ENCODE peak calls at places on chromosomes 16 and 17, in ten cellular contexts. O, U, B, H, G, Z, Q, T, C and L are unnamed samples. For H3K4me1, the result is how much of the 10 kb centered on the place peaks cover.

GRCh38 chr17:43398724-43399595 is at the start of gene ARL4D:
- DNase-seq in T (peak), Q (peak), G (peak), C (peak), B (peak), H (peak), Z (no peak), O (peak), U (peak), L (no peak)

GRCh38 chr17:33291248-33292183 is 1.6 kb downstream of the ASIC2 start:
- DNase-seq in B (peak), Z (no peak), O (no peak), C (no peak), U (no peak), G (peak), Q (peak), T (peak), H (peak), L (no peak)

GRCh38 chr17:78619334-78619733 is 42.1 kb upstream of the DNAH17 start:
- DNase-seq in Q (no peak), Z (no peak), G (no peak), T (no peak), O (no peak), U (no peak), H (peak), C (no peak), B (no peak), L (no peak)

GRCh38 chr16:86251682-86252081 is 258.6 kb upstream of the FOXF1 start:
- DNase-seq in Q (no peak), G (peak), C (no peak), H (no peak), O (no peak), Z (no peak), U (no peak), T (no peak), B (no peak), L (no peak)

GRCh38 chr17:72119963-72120877 is 600 bp upstream of the SOX9 start:
- DNase-seq in B (peak), C (peak), Z (no peak), O (no peak), Q (no peak), G (peak), H (no peak), U (peak), T (peak), L (no peak)

GRCh38 chr17:83080641-83081560 is 1.5 kb downstream of the METRNL start:
- DNase-seq in C (no peak), G (peak), Q (no peak), O (peak), U (peak), Z (no peak), B (peak), H (peak), T (peak), L (no peak)

GRCh38 chr17:71023631-71024030 is 854.3 kb downstream of the KCNJ2 start:
- DNase-seq in T (no peak), U (peak), Q (no peak), O (no peak), Z (no peak), B (no peak), G (no peak), H (no peak), C (no peak), L (no peak)

GRCh38 chr16:19210175-19210924 is 42.3 kb downstream of the SYT17 start:
- DNase-seq in H (no peak), G (peak), Q (no peak), C (no peak), B (no peak), T (no peak), Z (no peak), O (no peak), U (no peak), L (no peak)

GRCh38 chr16:65832269-65832668 is 534.2 kb upstream of the CDH5 start:
- DNase-seq in Z (no peak), T (no peak), U (no peak), Q (no peak), C (no peak), G (no peak), O (no peak), H (no peak), B (no peak), L (no peak)

GRCh38 chr16:73483076-73483791 is 435.3 kb upstream of the ZFHX3 start:
- DNase-seq in C (no peak), G (no peak), B (no peak), Q (no peak), O (no peak), U (no peak), Z (no peak), H (no peak), T (no peak), L (no peak)

GRCh38 chr16:83913234-83913633 is 14.3 kb downstream of the MLYCD start:
- DNase-seq in T (no peak), B (no peak), U (peak), Z (no peak), G (no peak), C (no peak), O (no peak), H (no peak), Q (no peak), L (no peak)

GRCh38 chr16:29820730-29821662 is 734 bp downstream of the MVP start:
- DNase-seq in O (peak), U (peak), C (no peak), H (peak), T (peak), Q (no peak), G (no peak), B (peak), Z (no peak), L (no peak)
- TF ChIP-seq POLR2A in O (peak), U (no peak), C (no peak), H (no peak), T (peak), Q (no peak), G (no peak), B (peak), Z (no peak), L (no peak)

GRCh38 chr17:16272111-16272510 is 55.1 kb downstream of the PIGL start:
- DNase-seq in Q (no peak), B (no peak), T (no peak), G (no peak), C (no peak), H (no peak), Z (no peak), O (no peak), U (no peak), L (no peak)

GRCh38 chr17:16262201-16262600 is 45.2 kb downstream of the PIGL start:
- DNase-seq in Z (no peak), C (no peak), Q (no peak), T (no peak), U (no peak), O (no peak), B (no peak), G (no peak), H (no peak), L (no peak)

GRCh38 chr17:16269658-16270057 is 52.6 kb downstream of the PIGL start:
- DNase-seq in U (no peak), C (no peak), Q (no peak), T (no peak), G (peak), Z (no peak), H (no peak), O (no peak), B (no peak), L (no peak)

DNA sequence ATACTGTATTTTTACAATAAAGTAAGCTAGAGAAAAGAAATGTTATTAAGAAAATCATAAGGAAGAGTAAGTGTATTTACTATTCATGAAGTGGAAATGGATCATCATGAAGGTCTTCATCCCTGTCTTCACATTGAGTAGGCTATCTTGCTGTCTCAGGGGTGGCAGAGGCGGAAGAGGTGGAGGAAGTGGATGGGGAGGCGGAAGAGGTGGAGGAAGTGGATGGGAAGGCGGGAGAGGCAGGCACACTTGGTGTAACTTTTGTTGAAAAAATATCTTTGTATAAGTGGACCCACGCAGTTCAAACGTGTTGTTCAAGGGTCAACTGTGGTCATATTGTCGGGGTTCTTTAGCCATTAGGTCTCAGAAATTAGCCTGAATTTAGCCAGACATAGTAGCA is 50.2 kb downstream of the PIGL start:
- DNase-seq in O (no peak), Q (no peak), B (no peak), T (no peak), H (no peak), U (no peak), G (no peak), Z (no peak), C (no peak), L (no peak)
- H3K27ac ChIP-seq in O (no peak), Q (no peak), B (no peak), T (no peak), H (peak), U (no peak), G (no peak), Z (no peak), C (no peak), L (no peak)

GRCh38 chr16:60031751-60032150 is 1297.6 kb upstream of the GOT2 start:
- DNase-seq in T (no peak), O (no peak), U (no peak), G (no peak), C (no peak), B (no peak), Z (no peak), H (no peak), Q (no peak), L (no peak)

DNA sequence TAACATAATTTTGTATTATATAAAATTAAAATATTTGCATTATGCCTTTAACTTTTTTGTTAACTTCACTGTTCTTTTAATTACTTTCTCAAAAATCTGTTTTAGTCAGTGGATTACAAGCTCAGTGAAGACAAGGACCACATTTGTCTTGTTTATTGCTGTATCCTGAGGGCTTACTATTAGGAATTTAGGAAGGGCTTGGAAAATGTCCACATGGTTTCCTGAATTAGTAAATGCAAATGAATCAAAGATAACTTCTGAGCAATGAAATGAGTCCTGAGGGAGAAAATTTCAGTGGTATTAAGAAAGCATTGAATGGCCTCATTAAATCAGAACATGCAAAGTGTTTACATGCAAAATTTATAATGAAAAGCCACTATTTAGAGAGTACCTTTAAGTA is 1293.2 kb upstream of the GOT2 start:
- DNase-seq in U (no peak), T (no peak), B (no peak), H (no peak), Z (no peak), G (no peak), Q (no peak), C (no peak), O (no peak), L (no peak)
- H3K4me1 ChIP-seq in U (under half), T (under half), B (under half), H (under half), Z (under half), G (under half), Q (under half), C (under half), O (under half), L (under half)

GRCh38 chr17:27854163-27854562 is 39.0 kb downstream of the LYRM9 start:
- DNase-seq in Z (no peak), H (no peak), G (no peak), Q (no peak), U (no peak), C (no peak), T (no peak), B (no peak), O (no peak), L (no peak)
- TF ChIP-seq POLR2A in Z (no peak), H (no peak), G (no peak), Q (no peak), U (no peak), C (no peak), T (no peak), B (no peak), O (no peak), L (no peak)

DNA sequence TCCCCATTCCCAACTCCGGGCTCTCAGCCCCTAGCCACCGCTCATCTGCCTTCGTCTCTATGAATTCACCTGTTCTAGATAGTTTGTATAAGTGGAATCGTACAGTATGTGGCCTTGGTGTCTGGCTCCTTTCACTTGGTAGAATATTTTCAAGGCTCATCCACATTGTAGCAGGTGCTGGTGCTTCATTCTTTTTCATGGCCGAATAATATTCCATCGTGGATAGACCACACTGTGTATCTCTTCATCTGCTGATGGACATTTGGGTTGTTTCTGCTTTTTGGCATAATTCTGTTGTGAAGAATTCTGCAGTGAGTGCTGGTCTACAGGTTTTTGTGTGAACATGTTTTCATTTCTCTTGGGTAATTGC is 324.2 kb downstream of the SEC14L1 start:
- DNase-seq in G (no peak), H (no peak), T (no peak), Z (no peak), B (no peak), O (no peak), U (no peak), Q (no peak), C (no peak), L (no peak)
- H3K27ac ChIP-seq in G (no peak), H (peak), T (no peak), Z (no peak), B (peak), O (no peak), U (peak), Q (no peak), C (peak), L (peak)